ENCODE peak calls at places on chromosomes 16 and 17, in seven cellular contexts. K is kidney, Z is foreskin fibroblast, N is lower leg skin, W is fibroblast of lung, Q is coronary artery, P is astrocyte of the spinal cord. C is an unnamed sample.

GRCh38 chr17:79465011-79466006 is 145.5 kb downstream of the RBFOX3 start:
- DNase-seq in K (no peak), Z (no peak), N (no peak), W (no peak), Q (no peak), P (no peak), C (no peak)

GRCh38 chr16:85847681-85848601 is 48.4 kb downstream of the COX4I1 start:
- DNase-seq in K (peak), Z (no peak), N (peak), W (no peak), Q (no peak), P (no peak), C (no peak)

GRCh38 chr16:57692636-57693035 is 2.0 kb upstream of the DRC7 start:
- DNase-seq in K (no peak), Z (no peak), N (no peak), W (no peak), Q (no peak), P (no peak), C (no peak)

GRCh38 chr17:40854175-40854814 is 12.7 kb downstream of the KRT12 start:
- DNase-seq in K (no peak), Z (peak), N (no peak), W (peak), Q (no peak), P (peak), C (peak)

GRCh38 chr17:27533874-27534815 is 77.9 kb downstream of the KSR1 start:
- DNase-seq in K (no peak), Z (peak), N (no peak), W (peak), Q (no peak), P (peak), C (peak)

GRCh38 chr16:77963185-77964044 is 58.9 kb upstream of the CLEC3A start:
- DNase-seq in K (no peak), Z (no peak), N (no peak), W (peak), Q (no peak), P (no peak), C (no peak)

GRCh38 chr17:15263206-15263579 is 1.9 kb downstream of the PMP22 start:
- DNase-seq in K (peak), Z (peak), N (peak), W (peak), Q (peak), P (peak), C (no peak)

GRCh38 chr17:11935734-11936406 is 61.4 kb downstream of the ZNF18 start:
- DNase-seq in K (no peak), Z (no peak), N (no peak), W (peak), Q (no peak), P (peak), C (peak)

GRCh38 chr17:44033841-44034408 is 19.2 kb upstream of the TMEM101 start:
- DNase-seq in K (no peak), Z (no peak), N (no peak), W (no peak), Q (no peak), P (no peak), C (no peak)

GRCh38 chr16:49912688-49913087 is 56.8 kb upstream of the ZNF423 start:
- DNase-seq in K (no peak), Z (no peak), N (no peak), W (no peak), Q (no peak), P (no peak), C (no peak)

GRCh38 chr16:54847207-54847606 is 83.5 kb upstream of the IRX5 start:
- DNase-seq in K (no peak), Z (no peak), N (no peak), W (peak), Q (no peak), P (no peak), C (peak)

GRCh38 chr17:79188048-79188447 is 113.4 kb downstream of the ENGASE start:
- DNase-seq in K (no peak), Z (no peak), N (no peak), W (no peak), Q (no peak), P (no peak), C (peak)

GRCh38 chr17:63834431-63835166 is 7.1 kb upstream of the FTSJ3 start:
- DNase-seq in K (peak), Z (peak), N (no peak), W (peak), Q (peak), P (peak), C (peak)

DNA sequence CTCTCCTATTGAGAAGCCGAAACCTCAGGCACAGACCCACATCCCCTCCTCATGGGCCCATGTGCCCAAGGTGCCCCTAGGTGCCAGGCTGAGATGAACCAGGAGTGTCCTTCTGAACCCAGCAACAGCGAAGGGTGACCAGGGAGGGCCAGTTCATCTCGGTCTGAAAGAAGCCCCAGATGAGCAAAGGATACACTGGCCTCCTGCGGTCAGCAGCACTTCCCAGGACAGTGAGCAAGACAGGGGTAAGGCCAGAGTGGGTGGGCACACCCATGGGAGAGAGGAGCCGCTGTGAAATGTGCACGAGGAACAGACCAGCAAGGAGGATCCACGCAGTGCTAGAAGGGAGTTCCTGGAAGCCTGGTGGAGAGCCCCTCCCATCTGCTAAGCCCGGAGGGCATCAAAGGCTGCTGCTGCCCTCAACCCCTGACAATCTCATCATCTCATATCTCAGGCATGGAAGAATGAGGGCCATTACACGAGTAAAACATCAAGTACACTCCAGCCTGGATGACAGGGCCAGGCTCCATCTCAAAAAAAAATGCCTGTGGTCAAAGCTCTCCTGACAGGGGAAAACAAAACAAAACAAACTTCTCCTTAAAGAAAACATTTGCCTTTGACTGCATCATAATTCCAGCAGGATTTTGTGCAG is 3.3 kb upstream of the HBZ start:
- DNase-seq in K (no peak), Z (peak), N (no peak), W (peak), Q (no peak), P (peak), C (no peak)
- H3K4me3 ChIP-seq in K (no peak), Z (no peak), N (no peak), W (no peak), Q (no peak), P (no peak), C (no peak)

DNA sequence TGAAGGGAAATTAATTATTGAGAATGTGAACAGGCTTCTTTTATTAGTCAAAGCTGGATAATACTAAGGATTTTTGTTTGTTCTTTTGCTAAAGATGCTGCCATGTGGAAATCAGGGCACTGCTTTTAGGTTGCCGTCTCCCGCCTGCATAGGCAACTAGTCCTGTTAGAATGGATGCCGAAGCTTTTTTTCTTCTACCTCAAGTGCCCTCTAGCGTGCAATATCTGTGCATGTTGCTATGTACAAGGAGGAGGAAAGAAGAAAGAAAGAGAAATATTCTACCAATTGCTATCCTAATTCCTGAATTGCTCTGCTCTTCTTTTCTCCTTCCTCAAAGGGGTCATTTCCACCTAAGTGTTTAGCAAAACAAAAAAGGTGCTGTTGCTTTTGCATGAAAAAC is 5.2 kb upstream of the CDH8 start:
- DNase-seq in K (no peak), Z (no peak), N (no peak), W (peak), Q (no peak), P (peak), C (peak)
- TF ChIP-seq CTCF in K (no peak), Z (peak), N (no peak), W (no peak), Q (no peak), P (peak), C (peak)

DNA sequence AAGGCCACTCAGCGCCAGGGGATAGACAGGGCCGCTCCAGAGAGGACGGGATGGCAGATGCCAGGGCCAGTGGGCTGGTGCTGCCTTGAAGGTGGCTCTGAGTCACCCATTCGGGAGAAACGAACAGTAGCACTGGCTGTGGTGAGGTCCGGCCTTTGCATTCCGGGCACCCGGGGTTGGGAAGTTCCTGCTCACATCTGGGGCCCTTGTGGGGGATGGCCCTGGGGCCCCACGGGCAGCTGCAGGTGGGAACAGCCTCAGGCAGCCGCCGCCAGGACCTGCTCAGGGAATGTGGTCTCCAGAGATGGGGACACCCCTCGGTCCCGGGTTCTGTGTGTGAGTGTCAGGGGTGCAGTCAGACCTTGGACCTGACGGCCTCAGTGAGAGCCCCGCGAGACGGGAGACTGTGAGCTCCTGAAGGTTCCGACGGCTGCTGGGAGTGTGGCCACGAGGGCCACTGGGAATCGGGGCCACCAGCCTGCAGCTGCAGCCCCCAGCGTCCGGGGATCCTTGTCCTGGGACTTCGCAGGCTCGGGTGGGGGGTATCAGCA is 1.4 kb downstream of the CBFA2T3 start:
- DNase-seq in K (no peak), Z (no peak), N (no peak), W (no peak), Q (no peak), P (no peak), C (no peak)
- H3K4me3 ChIP-seq in K (no peak), Z (no peak), N (no peak), W (no peak), Q (peak), P (no peak), C (no peak)

GRCh38 chr16:735982-736453 is 4.8 kb downstream of the CIAO3 start:
- DNase-seq in K (no peak), Z (no peak), N (no peak), W (no peak), Q (no peak), P (no peak), C (no peak)
- TF ChIP-seq CTCF in K (no peak), Z (no peak), N (no peak), W (no peak), Q (no peak), P (no peak), C (no peak)

GRCh38 chr16:25052530-25052929 is 37.4 kb upstream of the ARHGAP17 start:
- DNase-seq in K (no peak), Z (no peak), N (no peak), W (no peak), Q (no peak), P (no peak), C (no peak)
- H3K4me3 ChIP-seq in K (no peak), Z (no peak), N (no peak), W (peak), Q (peak), P (no peak), C (no peak)